ENCODE peak calls at places on chromosomes 11 and 22, in seven cellular contexts. One of them, this sample, is unnamed.
A peak's percentile ranks its signal among the peaks of the same experiment; 100 is the strongest.

GRCh38 chr11:64787526-64788320 is 9.4 kb upstream of the SF1 start:
- DNase-seq in GDM1: no peak
- DNase-seq in Right ventricle myocardium superior: peak; percentile 74
- DNase-seq in activated CD8-positive, alpha-beta T cell treated with anti-CD3 and anti-CD28 coated beads, Interleukin-2, amount 10 ng/mL, durations not matched to agents 7 days and 5 days: peak; percentile 68
- DNase-seq in NCI-H1417: no peak
- DNase-seq in AG08395: peak; percentile 72
- DNase-seq in activated CD4-positive, alpha-beta T cell treated with anti-CD3 and anti-CD28 coated beads for 48 hours: peak; percentile 74
- DNase-seq in this sample: peak; percentile 56

GRCh38 chr11:26201411-26201810 is 130.5 kb upstream of the ANO3 start:
- DNase-seq in GDM1: no peak
- DNase-seq in Right ventricle myocardium superior: no peak
- DNase-seq in activated CD8-positive, alpha-beta T cell treated with anti-CD3 and anti-CD28 coated beads, Interleukin-2, amount 10 ng/mL, durations not matched to agents 7 days and 5 days: no peak
- DNase-seq in NCI-H1417: no peak
- DNase-seq in AG08395: no peak
- DNase-seq in activated CD4-positive, alpha-beta T cell treated with anti-CD3 and anti-CD28 coated beads for 48 hours: no peak
- DNase-seq in this sample: no peak

GRCh38 chr11:45028921-45029680 is 78.4 kb upstream of the TP53I11 start:
- DNase-seq in GDM1: no peak
- DNase-seq in Right ventricle myocardium superior: no peak
- DNase-seq in activated CD8-positive, alpha-beta T cell treated with anti-CD3 and anti-CD28 coated beads, Interleukin-2, amount 10 ng/mL, durations not matched to agents 7 days and 5 days: no peak
- DNase-seq in NCI-H1417: no peak
- DNase-seq in AG08395: no peak
- DNase-seq in activated CD4-positive, alpha-beta T cell treated with anti-CD3 and anti-CD28 coated beads for 48 hours: no peak
- DNase-seq in this sample: no peak

GRCh38 chr11:14253437-14253836 is 105.5 kb downstream of the RRAS2 start:
- DNase-seq in GDM1: no peak
- DNase-seq in Right ventricle myocardium superior: no peak
- DNase-seq in activated CD8-positive, alpha-beta T cell treated with anti-CD3 and anti-CD28 coated beads, Interleukin-2, amount 10 ng/mL, durations not matched to agents 7 days and 5 days: no peak
- DNase-seq in NCI-H1417: no peak
- DNase-seq in AG08395: no peak
- DNase-seq in activated CD4-positive, alpha-beta T cell treated with anti-CD3 and anti-CD28 coated beads for 48 hours: no peak
- DNase-seq in this sample: no peak

GRCh38 chr22:40202225-40202944 is 24.7 kb downstream of the TNRC6B start:
- DNase-seq in GDM1: no peak
- DNase-seq in Right ventricle myocardium superior: no peak
- DNase-seq in activated CD8-positive, alpha-beta T cell treated with anti-CD3 and anti-CD28 coated beads, Interleukin-2, amount 10 ng/mL, durations not matched to agents 7 days and 5 days: no peak
- DNase-seq in NCI-H1417: peak; percentile 1
- DNase-seq in AG08395: no peak
- DNase-seq in activated CD4-positive, alpha-beta T cell treated with anti-CD3 and anti-CD28 coated beads for 48 hours: no peak
- DNase-seq in this sample: no peak

GRCh38 chr11:65651589-65652510 is 10.9 kb downstream of the RELA start:
- DNase-seq in GDM1: no peak
- DNase-seq in Right ventricle myocardium superior: no peak
- DNase-seq in activated CD8-positive, alpha-beta T cell treated with anti-CD3 and anti-CD28 coated beads, Interleukin-2, amount 10 ng/mL, durations not matched to agents 7 days and 5 days: peak; percentile 25
- DNase-seq in NCI-H1417: no peak
- DNase-seq in AG08395: peak; percentile 32
- DNase-seq in activated CD4-positive, alpha-beta T cell treated with anti-CD3 and anti-CD28 coated beads for 48 hours: no peak
- DNase-seq in this sample: no peak

GRCh38 chr11:907668-908067 is 2.9 kb downstream of the CHID1 start:
- DNase-seq in GDM1: no peak
- DNase-seq in Right ventricle myocardium superior: no peak
- DNase-seq in activated CD8-positive, alpha-beta T cell treated with anti-CD3 and anti-CD28 coated beads, Interleukin-2, amount 10 ng/mL, durations not matched to agents 7 days and 5 days: no peak
- DNase-seq in NCI-H1417: no peak
- DNase-seq in AG08395: no peak
- DNase-seq in activated CD4-positive, alpha-beta T cell treated with anti-CD3 and anti-CD28 coated beads for 48 hours: no peak
- DNase-seq in this sample: no peak

GRCh38 chr11:107385361-107385982 is 72.2 kb downstream of the CWF19L2 start:
- DNase-seq in GDM1: no peak
- DNase-seq in Right ventricle myocardium superior: no peak
- DNase-seq in activated CD8-positive, alpha-beta T cell treated with anti-CD3 and anti-CD28 coated beads, Interleukin-2, amount 10 ng/mL, durations not matched to agents 7 days and 5 days: no peak
- DNase-seq in NCI-H1417: no peak
- DNase-seq in AG08395: peak; percentile 15
- DNase-seq in activated CD4-positive, alpha-beta T cell treated with anti-CD3 and anti-CD28 coated beads for 48 hours: no peak
- DNase-seq in this sample: no peak

GRCh38 chr22:47370448-47371262 is 608.2 kb downstream of the TBC1D22A start:
- DNase-seq in GDM1: no peak
- DNase-seq in Right ventricle myocardium superior: no peak
- DNase-seq in activated CD8-positive, alpha-beta T cell treated with anti-CD3 and anti-CD28 coated beads, Interleukin-2, amount 10 ng/mL, durations not matched to agents 7 days and 5 days: no peak
- DNase-seq in NCI-H1417: no peak
- DNase-seq in AG08395: no peak
- DNase-seq in activated CD4-positive, alpha-beta T cell treated with anti-CD3 and anti-CD28 coated beads for 48 hours: no peak
- DNase-seq in this sample: no peak

GRCh38 chr11:43919852-43920597 is 22.4 kb upstream of the C11orf96 start:
- DNase-seq in GDM1: no peak
- DNase-seq in Right ventricle myocardium superior: no peak
- DNase-seq in activated CD8-positive, alpha-beta T cell treated with anti-CD3 and anti-CD28 coated beads, Interleukin-2, amount 10 ng/mL, durations not matched to agents 7 days and 5 days: no peak
- DNase-seq in NCI-H1417: peak; percentile 54
- DNase-seq in AG08395: no peak
- DNase-seq in activated CD4-positive, alpha-beta T cell treated with anti-CD3 and anti-CD28 coated beads for 48 hours: no peak
- DNase-seq in this sample: no peak

GRCh38 chr11:55172734-55173415 is 89.1 kb upstream of the TRIM48 start:
- DNase-seq in GDM1: no peak
- DNase-seq in Right ventricle myocardium superior: peak; percentile 9
- DNase-seq in activated CD8-positive, alpha-beta T cell treated with anti-CD3 and anti-CD28 coated beads, Interleukin-2, amount 10 ng/mL, durations not matched to agents 7 days and 5 days: no peak
- DNase-seq in NCI-H1417: no peak
- DNase-seq in AG08395: no peak
- DNase-seq in activated CD4-positive, alpha-beta T cell treated with anti-CD3 and anti-CD28 coated beads for 48 hours: no peak
- DNase-seq in this sample: no peak

GRCh38 chr11:110921742-110922200 is 209.5 kb upstream of the ARHGAP20 start:
- DNase-seq in GDM1: no peak
- DNase-seq in Right ventricle myocardium superior: no peak
- DNase-seq in activated CD8-positive, alpha-beta T cell treated with anti-CD3 and anti-CD28 coated beads, Interleukin-2, amount 10 ng/mL, durations not matched to agents 7 days and 5 days: no peak
- DNase-seq in NCI-H1417: no peak
- DNase-seq in AG08395: no peak
- DNase-seq in activated CD4-positive, alpha-beta T cell treated with anti-CD3 and anti-CD28 coated beads for 48 hours: no peak
- DNase-seq in this sample: no peak

GRCh38 chr11:95341246-95341645 is 110.2 kb upstream of the SESN3 start:
- DNase-seq in GDM1: no peak
- DNase-seq in Right ventricle myocardium superior: no peak
- DNase-seq in activated CD8-positive, alpha-beta T cell treated with anti-CD3 and anti-CD28 coated beads, Interleukin-2, amount 10 ng/mL, durations not matched to agents 7 days and 5 days: no peak
- DNase-seq in NCI-H1417: no peak
- DNase-seq in AG08395: peak; percentile 45
- DNase-seq in activated CD4-positive, alpha-beta T cell treated with anti-CD3 and anti-CD28 coated beads for 48 hours: no peak
- DNase-seq in this sample: no peak

GRCh38 chr11:77411238-77411637 is 62.7 kb downstream of the PAK1 start:
- DNase-seq in GDM1: peak; percentile 43
- DNase-seq in Right ventricle myocardium superior: peak; percentile 52
- DNase-seq in activated CD8-positive, alpha-beta T cell treated with anti-CD3 and anti-CD28 coated beads, Interleukin-2, amount 10 ng/mL, durations not matched to agents 7 days and 5 days: peak; percentile 43
- DNase-seq in NCI-H1417: no peak
- DNase-seq in AG08395: peak; percentile 29
- DNase-seq in activated CD4-positive, alpha-beta T cell treated with anti-CD3 and anti-CD28 coated beads for 48 hours: peak; percentile 21
- DNase-seq in this sample: peak; percentile 55

GRCh38 chr11:26247340-26247739 is 84.6 kb upstream of the ANO3 start:
- DNase-seq in GDM1: no peak
- DNase-seq in Right ventricle myocardium superior: no peak
- DNase-seq in activated CD8-positive, alpha-beta T cell treated with anti-CD3 and anti-CD28 coated beads, Interleukin-2, amount 10 ng/mL, durations not matched to agents 7 days and 5 days: no peak
- DNase-seq in NCI-H1417: no peak
- DNase-seq in AG08395: peak; percentile 70
- DNase-seq in activated CD4-positive, alpha-beta T cell treated with anti-CD3 and anti-CD28 coated beads for 48 hours: no peak
- DNase-seq in this sample: no peak

GRCh38 chr11:86041975-86042378 is 26.9 kb downstream of the PICALM start:
- DNase-seq in GDM1: peak; percentile 65
- DNase-seq in Right ventricle myocardium superior: no peak
- DNase-seq in activated CD8-positive, alpha-beta T cell treated with anti-CD3 and anti-CD28 coated beads, Interleukin-2, amount 10 ng/mL, durations not matched to agents 7 days and 5 days: peak; percentile 68
- DNase-seq in NCI-H1417: peak; percentile 78
- DNase-seq in AG08395: peak; percentile 77
- DNase-seq in activated CD4-positive, alpha-beta T cell treated with anti-CD3 and anti-CD28 coated beads for 48 hours: peak; percentile 60
- DNase-seq in this sample: peak; percentile 91

This sample was measured in KBM-7.